ENCODE peak calls at places on chromosomes 3 and 15, in seven cellular contexts. F is cardiac muscle cell, Z is NT2/D1, R is right atrium auricular region, T is neuronal stem cell, Y is GM23338, M is mammary epithelial cell. V is an unnamed sample. For H3K4me1 and H3K27me3, the result is how much of the 10 kb centered on the place peaks cover.

GRCh38 chr3:188486952-188487351 is 333.0 kb downstream of the LPP start:
- DNase-seq in F (no peak), Z (no peak), R (no peak), T (no peak), Y (no peak), M (no peak), V (no peak)

GRCh38 chr3:183540501-183541234 is 14.8 kb downstream of the KLHL6 start:
- DNase-seq in F (no peak), Z (no peak), R (no peak), T (no peak), Y (no peak), M (no peak), V (no peak)

GRCh38 chr15:36894062-36894461 is 206.3 kb downstream of the MEIS2 start:
- DNase-seq in F (no peak), Z (no peak), R (no peak), T (no peak), Y (no peak), M (no peak), V (no peak)

GRCh38 chr3:123584284-123584987 is 417 bp downstream of the HACD2 start:
- DNase-seq in F (peak), Z (no peak), R (no peak), T (no peak), Y (peak), M (peak), V (peak)

GRCh38 chr3:1987983-1988382 is 110.7 kb upstream of the CNTN4 start:
- DNase-seq in F (peak), Z (peak), R (no peak), T (peak), Y (peak), M (no peak), V (peak)

GRCh38 chr15:96035091-96035490 is 295.4 kb upstream of the NR2F2 start:
- DNase-seq in F (peak), Z (no peak), R (no peak), T (no peak), Y (no peak), M (no peak), V (no peak)

GRCh38 chr3:50150863-50151686 is 4.0 kb upstream of the SEMA3F start:
- DNase-seq in F (peak), Z (no peak), R (no peak), T (no peak), Y (peak), M (peak), V (no peak)

GRCh38 chr3:134364061-134364935 is 9.9 kb downstream of the AMOTL2 start:
- DNase-seq in F (peak), Z (peak), R (peak), T (peak), Y (peak), M (peak), V (peak)

GRCh38 chr3:21839592-21839991 is 88.6 kb upstream of the ZNF385D start:
- DNase-seq in F (peak), Z (no peak), R (no peak), T (no peak), Y (peak), M (peak), V (peak)

GRCh38 chr15:85579011-85579701 is 198.8 kb downstream of the AKAP13 start:
- DNase-seq in F (no peak), Z (no peak), R (peak), T (no peak), Y (no peak), M (no peak), V (no peak)

GRCh38 chr3:172217877-172218276 is 178.5 kb downstream of the FNDC3B start:
- DNase-seq in F (no peak), Z (no peak), R (no peak), T (no peak), Y (no peak), M (no peak), V (no peak)

GRCh38 chr3:24598691-24599090 is 104.0 kb upstream of the THRB start:
- DNase-seq in F (no peak), Z (no peak), R (no peak), T (no peak), Y (peak), M (peak), V (no peak)

GRCh38 chr3:61537366-61537765 is 24.0 kb upstream of the PTPRG start:
- DNase-seq in F (peak), Z (peak), R (no peak), T (no peak), Y (peak), M (no peak), V (no peak)

GRCh38 chr3:56467108-56467507 is 1.2 kb downstream of the ERC2 start:
- DNase-seq in F (peak), Z (peak), R (no peak), T (peak), Y (peak), M (peak), V (peak)

GRCh38 chr3:77885381-77885780 is 845.5 kb downstream of the ROBO2 start:
- DNase-seq in F (no peak), Z (no peak), R (no peak), T (no peak), Y (no peak), M (no peak), V (no peak)

GRCh38 chr15:65213241-65213640 is 2.0 kb upstream of the CILP start:
- DNase-seq in F (no peak), Z (no peak), R (no peak), T (no peak), Y (no peak), M (no peak), V (no peak)

GRCh38 chr15:90401499-90401898 is 13.5 kb downstream of the IQGAP1 start:
- DNase-seq in F (no peak), Z (no peak), R (no peak), T (no peak), Y (no peak), M (no peak), V (no peak)
- H3K4me1 ChIP-seq in F (under half), Z (under half), R (under half), T (under half), Y (half or more), M (under half), V (under half)

GRCh38 chr3:107957506-107957905 is 133.3 kb downstream of the CD47 start:
- DNase-seq in F (no peak), Z (no peak), R (no peak), T (no peak), Y (no peak), M (no peak), V (peak)
- H3K4me3 ChIP-seq in F (no peak), Z (no peak), R (peak), T (no peak), Y (no peak), M (no peak), V (no peak)

DNA sequence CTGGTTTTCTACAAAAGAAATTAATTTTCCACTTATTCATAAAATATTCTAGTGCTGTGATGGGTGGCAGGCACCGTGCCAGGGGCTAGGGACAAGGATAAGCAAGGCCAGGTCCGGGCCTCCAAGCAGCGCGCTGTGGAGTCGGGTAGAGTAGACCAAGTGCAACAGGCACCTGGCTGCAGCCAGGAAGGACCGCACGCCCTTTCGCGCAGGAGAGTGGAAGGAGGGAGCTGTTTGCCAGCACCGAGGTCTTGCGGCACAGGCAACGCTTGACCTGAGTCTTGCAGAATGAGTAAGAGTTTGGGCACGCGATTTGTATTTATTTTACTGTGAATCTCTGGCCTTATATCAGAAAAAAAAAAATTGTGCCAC is at the start of gene CASR:
- DNase-seq in F (peak), Z (no peak), R (no peak), T (no peak), Y (peak), M (peak), V (peak)
- H3K27me3 ChIP-seq in F (half or more), Z (half or more), R (under half), T (under half), Y (half or more), M (under half), V (under half)

DNA sequence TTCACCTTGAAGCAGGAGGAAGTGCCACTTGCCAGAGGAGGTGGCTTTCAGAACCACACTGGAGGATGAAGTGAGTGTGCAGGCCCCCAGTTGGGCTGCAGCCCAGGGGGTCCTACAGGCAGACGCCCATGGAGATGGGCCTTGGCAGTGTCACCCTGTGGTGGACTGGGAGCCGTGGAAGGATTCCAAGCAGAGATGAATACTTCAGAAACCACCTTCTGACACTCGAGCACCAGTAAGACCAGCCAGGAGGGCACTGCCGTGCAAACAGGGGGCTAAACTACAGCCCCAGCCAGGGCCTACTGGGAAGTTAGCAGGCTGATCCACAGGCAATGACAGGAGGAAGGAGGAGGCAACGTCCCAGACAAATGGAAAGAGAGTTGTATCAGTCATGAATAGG is 55.4 kb downstream of the VGLL4 start:
- DNase-seq in F (no peak), Z (no peak), R (no peak), T (no peak), Y (no peak), M (no peak), V (no peak)
- H3K4me1 ChIP-seq in F (half or more), Z (under half), R (under half), T (under half), Y (under half), M (under half), V (half or more)

GRCh38 chr3:155701882-155702465 is 42.9 kb downstream of the PLCH1 start:
- DNase-seq in F (peak), Z (peak), R (no peak), T (peak), Y (peak), M (peak), V (no peak)

GRCh38 chr3:155702745-155703581 is 41.9 kb downstream of the PLCH1 start:
- DNase-seq in F (peak), Z (no peak), R (no peak), T (no peak), Y (no peak), M (no peak), V (no peak)

GRCh38 chr3:155697542-155697941 is 47.3 kb downstream of the PLCH1 start:
- DNase-seq in F (no peak), Z (no peak), R (no peak), T (no peak), Y (no peak), M (no peak), V (no peak)
- H3K4me3 ChIP-seq in F (no peak), Z (no peak), R (no peak), T (no peak), Y (no peak), M (no peak), V (no peak)

GRCh38 chr3:53708001-53708621 is 138.1 kb downstream of the CHDH start:
- DNase-seq in F (peak), Z (no peak), R (peak), T (no peak), Y (no peak), M (no peak), V (peak)
- H3K27me3 ChIP-seq in F (under half), Z (under half), R (under half), T (under half), Y (under half), M (under half), V (under half)

GRCh38 chr3:48016336-48016973 is at the start of gene MAP4:
- DNase-seq in F (no peak), Z (no peak), R (no peak), T (no peak), Y (no peak), M (no peak), V (no peak)
- H3K4me1 ChIP-seq in F (under half), Z (under half), R (under half), T (under half), Y (under half), M (under half), V (under half)

DNA sequence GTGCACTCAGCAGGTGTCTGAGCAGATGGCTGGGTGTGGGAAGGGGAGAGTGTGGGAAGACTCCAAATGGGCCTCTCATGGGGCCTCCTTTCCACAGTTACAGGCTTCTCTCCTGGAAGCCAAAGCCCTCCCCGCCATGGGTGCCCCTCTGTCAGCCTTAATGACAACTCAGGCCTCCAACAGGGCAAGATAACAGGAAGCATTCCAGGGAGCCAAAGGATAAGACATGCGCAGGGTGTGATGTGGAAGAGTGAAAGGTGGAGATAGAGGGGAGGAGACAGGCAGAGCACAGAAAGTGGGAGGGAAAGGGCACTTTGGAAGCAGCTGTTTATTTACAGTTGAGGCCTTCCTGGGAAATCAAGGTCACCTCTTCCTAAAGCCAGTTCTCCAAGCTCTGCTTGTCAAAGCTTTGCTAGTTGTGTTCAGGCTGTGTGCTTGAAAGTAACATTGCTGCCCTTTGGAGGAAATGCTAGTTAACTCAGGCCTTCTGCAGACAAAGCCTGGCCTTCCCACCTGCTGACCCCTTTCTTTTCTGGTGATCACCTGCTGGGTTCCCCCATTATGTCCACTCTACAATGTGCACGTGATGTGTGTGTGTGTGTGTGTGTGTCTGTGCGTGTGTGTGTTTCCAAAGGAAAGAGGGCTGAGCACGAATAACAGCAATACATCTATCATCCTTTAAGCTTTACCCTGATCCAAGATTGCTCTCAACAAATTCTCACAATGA is 35.2 kb upstream of the SMAD3 start:
- DNase-seq in F (peak), Z (peak), R (no peak), T (peak), Y (peak), M (no peak), V (no peak)
- H3K4me3 ChIP-seq in F (no peak), Z (no peak), R (no peak), T (no peak), Y (peak), M (no peak), V (no peak)

DNA sequence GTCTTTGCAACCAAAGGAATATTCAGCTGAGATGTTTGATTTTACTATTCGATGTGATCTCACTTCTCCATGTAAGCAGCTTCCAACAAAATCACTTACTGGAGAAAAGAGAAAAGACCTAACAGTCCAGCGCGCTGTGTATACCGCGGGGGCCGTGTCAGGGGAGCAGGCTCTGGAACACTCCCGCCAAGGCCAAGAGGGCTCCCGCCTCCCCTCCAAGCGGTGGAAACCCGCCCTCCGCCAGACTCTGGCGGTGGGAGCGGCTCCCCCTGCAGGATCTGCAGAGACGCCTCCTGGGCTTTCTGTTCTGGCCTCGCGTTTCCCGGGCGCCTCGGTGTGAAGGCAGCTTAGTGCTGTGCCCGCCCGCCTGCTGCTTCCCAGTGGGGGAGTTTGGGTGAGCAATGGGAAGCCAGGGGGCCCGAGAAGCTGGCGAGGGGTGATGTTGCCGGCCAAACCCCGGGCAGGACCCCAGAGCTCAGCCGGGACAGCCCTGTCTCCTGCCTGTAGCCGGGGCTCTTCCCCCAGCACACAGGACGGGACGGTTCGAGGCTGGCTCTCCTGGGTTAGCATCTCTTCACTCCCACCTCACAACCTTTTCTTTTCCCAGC is 36.3 kb downstream of the CHST14 start:
- DNase-seq in F (peak), Z (peak), R (peak), T (peak), Y (peak), M (peak), V (peak)
- H3K27me3 ChIP-seq in F (under half), Z (under half), R (under half), T (under half), Y (under half), M (under half), V (under half)

DNA sequence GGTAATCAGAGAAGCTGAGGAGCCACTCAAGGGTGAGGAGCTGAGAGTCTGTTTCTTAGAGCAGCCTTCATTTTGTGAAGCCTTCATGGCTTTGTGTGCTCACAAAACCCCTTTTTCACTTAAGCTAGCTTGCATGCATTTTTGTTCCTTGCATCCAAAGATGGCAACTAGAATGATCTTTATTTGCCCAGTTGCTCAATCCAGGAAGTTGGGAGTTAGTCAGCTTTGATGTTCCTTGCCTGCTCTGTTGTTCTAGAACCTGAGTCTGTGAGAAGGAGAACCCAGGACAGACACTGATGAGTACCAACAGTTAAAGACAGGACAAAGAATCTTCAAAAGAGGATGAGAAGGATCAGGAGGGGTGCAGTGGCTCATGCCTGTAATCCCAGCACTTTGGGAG is 81.8 kb downstream of the IL20RB start:
- DNase-seq in F (no peak), Z (no peak), R (no peak), T (no peak), Y (no peak), M (peak), V (no peak)
- H3K4me1 ChIP-seq in F (under half), Z (under half), R (under half), T (under half), Y (under half), M (under half), V (under half)

V was measured in testis.